ENCODE peak calls at places on chromosomes 16 and 17, in eight cellular contexts. V, J, Z, E, H, C, N and B are unnamed samples.

GRCh38 chr17:47717845-47718621 is 15.0 kb upstream of the TBX21 start:
- DNase-seq in Z (no peak), C (no peak), J (no peak), N (peak; percentile 25), V (no peak), H (no peak), E (no peak), B (no peak)

GRCh38 chr16:78684040-78684611 is 584.7 kb downstream of the WWOX start:
- DNase-seq in H (no peak), Z (peak; percentile 91), N (peak; percentile 77), J (peak; percentile 56), C (peak; percentile 82), V (no peak), E (no peak), B (no peak)

GRCh38 chr17:71709271-71709670 is 411.5 kb upstream of the SOX9 start:
- DNase-seq in N (no peak), V (no peak), H (no peak), E (no peak), C (no peak), J (no peak), Z (no peak), B (no peak)

GRCh38 chr16:47848481-47849109 is 307.2 kb downstream of the ABCC12 start:
- DNase-seq in H (no peak), N (peak; percentile 79), C (no peak), Z (no peak), E (no peak), V (no peak), J (no peak), B (no peak)

GRCh38 chr17:65287040-65287439 is 149.9 kb downstream of the RGS9 start:
- DNase-seq in H (no peak), E (no peak), C (no peak), V (no peak), J (no peak), Z (no peak), N (no peak), B (no peak)

GRCh38 chr16:4052801-4053662 is 63.2 kb downstream of the ADCY9 start:
- DNase-seq in E (peak; percentile 69), C (peak; percentile 85), N (peak; percentile 56), H (no peak), V (no peak), Z (peak; percentile 92), J (peak; percentile 67), B (no peak)

GRCh38 chr17:63826468-63827001 is 696 bp upstream of the PSMC5 start:
- DNase-seq in C (no peak), Z (no peak), J (no peak), V (no peak), H (no peak), E (no peak), N (peak; percentile 33), B (no peak)

GRCh38 chr16:73047536-73048291 is at the start of gene ZFHX3:
- DNase-seq in V (no peak), J (peak; percentile 65), Z (peak; percentile 92), E (peak; percentile 85), N (peak; percentile 76), H (no peak), C (peak; percentile 82), B (no peak)

GRCh38 chr16:10824111-10824893 is 5.7 kb upstream of the TVP23A start:
- DNase-seq in J (no peak), H (no peak), C (peak; percentile 49), Z (no peak), N (peak; percentile 19), V (no peak), E (peak; percentile 87), B (no peak)

GRCh38 chr16:82070656-82071369 is 35.8 kb downstream of the HSD17B2 start:
- DNase-seq in H (no peak), J (no peak), E (no peak), V (no peak), Z (no peak), C (no peak), N (peak; percentile 54), B (no peak)

GRCh38 chr17:12624221-12624620 is 41.5 kb upstream of the MYOCD start:
- DNase-seq in N (no peak), E (no peak), C (no peak), V (no peak), H (no peak), Z (no peak), J (no peak), B (no peak)

GRCh38 chr17:44672479-44673093 is 16.3 kb downstream of the MEIOC start:
- DNase-seq in N (peak; percentile 63), J (no peak), H (peak; percentile 28), Z (no peak), C (no peak), E (no peak), V (no peak), B (no peak)

GRCh38 chr17:77734371-77735050 is 224.0 kb upstream of the TNRC6C start:
- DNase-seq in N (no peak), J (peak; percentile 86), E (peak; percentile 73), V (no peak), C (peak; percentile 93), H (peak; percentile 78), Z (peak; percentile 93), B (no peak)

GRCh38 chr16:56145369-56145768 is 45.9 kb upstream of the GNAO1 start:
- DNase-seq in C (no peak), V (no peak), J (no peak), E (no peak), H (no peak), Z (no peak), N (no peak), B (no peak)

GRCh38 chr17:9367186-9367585 is 208.4 kb downstream of the STX8 start:
- DNase-seq in V (no peak), C (peak; percentile 69), E (no peak), N (no peak), Z (peak; percentile 59), J (no peak), H (no peak), B (no peak)

GRCh38 chr16:4323071-4323844 is 7.4 kb downstream of the GLIS2 start:
- DNase-seq in E (peak; percentile 66), H (no peak), C (no peak), N (no peak), J (no peak), V (no peak), Z (peak; percentile 53), B (no peak)

GRCh38 chr17:6507535-6507934 is 48.8 kb downstream of the PITPNM3 start:
- DNase-seq in J (no peak), N (peak; percentile 90), H (no peak), C (no peak), V (peak; percentile 2), Z (no peak), E (peak; percentile 25), B (no peak)

GRCh38 chr17:38357488-38358123 is 6.0 kb downstream of the SOCS7 start:
- DNase-seq in H (no peak), J (no peak), V (no peak), Z (no peak), E (no peak), C (no peak), N (no peak), B (no peak)

GRCh38 chr16:50940275-50940854 is 198.5 kb downstream of the CYLD start:
- DNase-seq in H (no peak), V (no peak), E (peak; percentile 82), N (no peak), C (no peak), Z (no peak), J (no peak), B (no peak)

GRCh38 chr17:75684249-75684648 is 17.1 kb downstream of the SAP30BP start:
- DNase-seq in C (no peak), Z (no peak), V (no peak), N (peak; percentile 49), H (no peak), E (no peak), J (no peak), B (no peak)

GRCh38 chr16:65409505-65409904 is 287.6 kb upstream of the CDH11 start:
- DNase-seq in H (no peak), Z (no peak), C (no peak), E (no peak), N (peak; percentile 78), J (no peak), V (no peak), B (no peak)

GRCh38 chr16:83356266-83356665 is 451.5 kb upstream of the HSBP1 start:
- DNase-seq in V (no peak), Z (no peak), H (peak; percentile 56), N (peak; percentile 58), C (no peak), E (no peak), J (peak; percentile 19), B (no peak)

GRCh38 chr17:1997587-1998425 is 27.3 kb downstream of the RTN4RL1 start:
- DNase-seq in N (peak; percentile 60), E (peak; percentile 91), C (no peak), H (no peak), Z (no peak), V (no peak), J (no peak), B (no peak)

GRCh38 chr16:4392382-4393242 is 21.0 kb downstream of the VASN start:
- DNase-seq in C (peak; percentile 62), J (no peak), E (peak; percentile 51), N (no peak), Z (peak; percentile 62), H (no peak), V (no peak), B (no peak)

GRCh38 chr17:27087935-27088766 is 205.8 kb upstream of the WSB1 start:
- DNase-seq in N (no peak), H (no peak), Z (no peak), V (no peak), C (no peak), J (no peak), E (no peak), B (no peak)
- H3K9me3 ChIP-seq in N (no peaks in the 10 kb centered on the region), H (no peaks in the 10 kb centered on the region), Z (no peaks in the 10 kb centered on the region), V (no peaks in the 10 kb centered on the region), C (no peaks in the 10 kb centered on the region), J (no peaks in the 10 kb centered on the region), E (no peaks in the 10 kb centered on the region), B (no peaks in the 10 kb centered on the region)

DNA sequence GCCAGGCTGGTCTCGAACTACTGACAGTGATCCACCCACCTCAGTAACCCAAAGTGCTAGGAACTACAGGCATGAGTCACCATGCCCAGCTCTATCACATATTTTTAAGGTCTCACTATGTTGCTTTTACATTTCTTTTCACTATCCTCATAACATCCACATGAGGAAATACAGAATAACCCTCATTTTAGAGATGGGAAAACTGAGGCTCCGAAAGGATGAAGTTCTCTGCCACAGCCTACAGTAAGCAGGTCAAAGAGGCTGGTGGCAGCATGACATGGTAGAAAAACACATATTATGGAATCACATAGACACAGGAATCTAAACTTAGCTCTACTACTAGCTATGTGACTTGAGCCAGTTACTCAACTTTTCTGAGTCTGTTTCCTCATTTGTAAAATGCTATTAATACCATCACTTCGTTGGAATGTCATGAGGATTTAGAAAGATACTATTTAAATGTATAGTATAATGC is 32.2 kb downstream of the APPBP2 start:
- DNase-seq in H (no peak), J (no peak), Z (no peak), C (no peak), N (no peak), E (no peak), V (no peak), B (no peak)
- H3K9me3 ChIP-seq in H (peaks cover 22% of the 10 kb centered on the region), J (no peaks in the 10 kb centered on the region), Z (no peaks in the 10 kb centered on the region), C (no peaks in the 10 kb centered on the region), N (peaks cover 18% of the 10 kb centered on the region), E (no peaks in the 10 kb centered on the region), V (peaks cover 14% of the 10 kb centered on the region), B (peaks cover 2% of the 10 kb centered on the region)

GRCh38 chr16:35733278-35733965 is 2274.0 kb downstream of the TP53TG3F start:
- DNase-seq in V (no peak), N (no peak), E (no peak), C (no peak), Z (no peak), H (no peak), J (no peak), B (no peak)
- H3K9me3 ChIP-seq in V (peaks cover 40% of the 10 kb centered on the region), N (no peaks in the 10 kb centered on the region), E (no peaks in the 10 kb centered on the region), C (no peaks in the 10 kb centered on the region), Z (no peaks in the 10 kb centered on the region), H (no peaks in the 10 kb centered on the region), J (no peaks in the 10 kb centered on the region), B (no peaks in the 10 kb centered on the region)

GRCh38 chr16:13697013-13697412 is 222.9 kb upstream of the ERCC4 start:
- DNase-seq in N (no peak), H (no peak), J (no peak), C (no peak), E (no peak), V (no peak), Z (no peak), B (no peak)
- H3K9me3 ChIP-seq in N (peaks cover 10% of the 10 kb centered on the region), H (no peaks in the 10 kb centered on the region), J (no peaks in the 10 kb centered on the region), C (peaks cover 6% of the 10 kb centered on the region), E (no peaks in the 10 kb centered on the region), V (peaks cover 12% of the 10 kb centered on the region), Z (no peaks in the 10 kb centered on the region), B (no peaks in the 10 kb centered on the region)